ENCODE peak calls at places on chromosomes 1 and 21, in ten cellular contexts. L is RWPE2; H is stimulated activated naive CD8-positive, alpha-beta T cell treated with anti-CD3 and anti-CD28 coated beads, Interleukin-15, amount 100 ng/mL, for 72 hours; J is kidney tubule cell; G is PC-3; F is stomach; C is adrenal gland; K is EH; W is heart right ventricle; I is NCI-H69. X is an unnamed sample.

GRCh38 chr1:26910343-26911160 is 3.2 kb downstream of the NR0B2 start:
- DNase-seq in L (no peak), H (no peak), J (peak), G (no peak), F (no peak), C (no peak), K (no peak), W (no peak), I (no peak), X (no peak)

GRCh38 chr1:209493584-209493983 is 89.9 kb upstream of the CAMK1G start:
- DNase-seq in L (no peak), H (no peak), J (peak), G (no peak), F (no peak), C (no peak), K (peak), W (no peak), I (no peak), X (peak)

GRCh38 chr21:41766883-41767605 is at the start of gene RIPK4:
- DNase-seq in L (peak), H (peak), J (peak), G (peak), F (peak), C (no peak), K (peak), W (no peak), I (peak), X (peak)

GRCh38 chr1:109793486-109794318 is 30.0 kb upstream of the EPS8L3 start:
- DNase-seq in L (no peak), H (peak), J (peak), G (peak), F (peak), C (peak), K (peak), W (no peak), I (peak), X (peak)

GRCh38 chr1:204415351-204415750 is 3.7 kb upstream of the PPP1R15B start:
- DNase-seq in L (no peak), H (no peak), J (no peak), G (no peak), F (no peak), C (no peak), K (no peak), W (no peak), I (no peak), X (no peak)

GRCh38 chr1:12383786-12384185 is 154.0 kb downstream of the VPS13D start:
- DNase-seq in L (no peak), H (no peak), J (peak), G (peak), F (no peak), C (no peak), K (peak), W (no peak), I (no peak), X (peak)

GRCh38 chr21:15421521-15421920 is 308.3 kb upstream of the USP25 start:
- DNase-seq in L (no peak), H (no peak), J (peak), G (no peak), F (no peak), C (no peak), K (no peak), W (no peak), I (peak), X (peak)

GRCh38 chr1:84635261-84635848 is 54.9 kb downstream of the SSX2IP start:
- DNase-seq in L (no peak), H (no peak), J (peak), G (no peak), F (no peak), C (no peak), K (no peak), W (no peak), I (no peak), X (no peak)

GRCh38 chr1:117286562-117286961 is 75.8 kb upstream of the VTCN1 start:
- DNase-seq in L (no peak), H (no peak), J (no peak), G (no peak), F (no peak), C (no peak), K (no peak), W (no peak), I (no peak), X (no peak)

GRCh38 chr1:20102875-20103274 is 16.5 kb downstream of the PLA2G2D start:
- DNase-seq in L (no peak), H (no peak), J (peak), G (peak), F (no peak), C (no peak), K (peak), W (no peak), I (no peak), X (peak)

X was measured in astrocyte of the spinal cord.